ENCODE peak calls at places on chromosomes 6 and 20, in eight cellular contexts. G, O, Z, J, B, U, I and X are unnamed samples.

GRCh38 chr20:60117040-60117439 is 158.8 kb downstream of the CDH26 start:
- DNase-seq in Z (no peak), G (peak), I (no peak), O (no peak), J (no peak), B (no peak), U (no peak), X (no peak)

GRCh38 chr6:53440331-53440730 is 91.6 kb upstream of the ELOVL5 start:
- DNase-seq in G (no peak), I (no peak), Z (no peak), O (no peak), B (no peak), U (no peak), J (no peak), X (no peak)

GRCh38 chr6:131061771-131062160 is 1.3 kb downstream of the EPB41L2 start:
- DNase-seq in U (no peak), B (no peak), I (no peak), Z (no peak), G (no peak), J (no peak), O (no peak), X (no peak)

GRCh38 chr6:27159725-27160124 is 87.8 kb upstream of the PRSS16 start:
- DNase-seq in B (no peak), I (no peak), G (no peak), U (no peak), O (no peak), Z (no peak), J (no peak), X (no peak)

GRCh38 chr6:165821754-165822153 is 158.7 kb upstream of the PDE10A start:
- DNase-seq in J (no peak), O (no peak), I (no peak), G (peak), U (peak), B (no peak), Z (no peak), X (no peak)

GRCh38 chr6:73969982-73970960 is 274.3 kb downstream of the CD109 start:
- DNase-seq in O (no peak), G (peak), Z (no peak), I (peak), J (peak), B (no peak), U (peak), X (no peak)

GRCh38 chr6:158567871-158568401 is 8.0 kb downstream of the TMEM181 start:
- DNase-seq in Z (peak), B (no peak), O (no peak), I (no peak), G (no peak), U (no peak), J (no peak), X (no peak)

GRCh38 chr6:141248056-141248799 is 884.5 kb upstream of the GJE1 start:
- DNase-seq in J (no peak), U (no peak), B (no peak), I (no peak), O (no peak), Z (no peak), G (no peak), X (no peak)

GRCh38 chr6:15132854-15133670 is 112.8 kb upstream of the JARID2 start:
- DNase-seq in U (peak), I (no peak), B (no peak), O (no peak), J (peak), Z (no peak), G (peak), X (no peak)
- TF ChIP-seq POLR2A in U (no peak), I (no peak), B (no peak), O (no peak), J (no peak), Z (no peak), G (no peak), X (no peak)

DNA sequence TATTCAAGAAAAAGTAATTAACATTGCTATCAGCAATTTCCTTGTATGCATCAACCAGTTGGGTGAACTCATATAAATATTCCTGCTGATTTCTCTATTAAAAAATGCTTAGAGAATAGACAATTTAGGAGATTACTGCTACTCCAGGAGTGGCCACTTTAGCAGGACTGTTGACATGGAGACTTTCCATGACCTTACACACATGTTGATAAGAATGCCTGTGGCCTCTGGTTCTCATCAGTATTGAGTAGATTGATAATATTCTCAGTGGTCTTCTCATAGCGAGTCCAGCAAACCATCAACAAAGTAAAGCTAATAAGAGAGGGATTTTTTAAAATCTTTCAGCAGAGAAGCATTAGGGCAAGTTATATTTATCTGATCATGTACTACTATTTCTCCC is 208.4 kb upstream of the MARCKS start:
- DNase-seq in B (no peak), U (no peak), O (no peak), G (no peak), J (no peak), Z (no peak), I (no peak), X (no peak)
- H3K4me3 ChIP-seq in B (no peak), U (no peak), O (no peak), G (no peak), J (no peak), Z (no peak), I (no peak), X (no peak)

DNA sequence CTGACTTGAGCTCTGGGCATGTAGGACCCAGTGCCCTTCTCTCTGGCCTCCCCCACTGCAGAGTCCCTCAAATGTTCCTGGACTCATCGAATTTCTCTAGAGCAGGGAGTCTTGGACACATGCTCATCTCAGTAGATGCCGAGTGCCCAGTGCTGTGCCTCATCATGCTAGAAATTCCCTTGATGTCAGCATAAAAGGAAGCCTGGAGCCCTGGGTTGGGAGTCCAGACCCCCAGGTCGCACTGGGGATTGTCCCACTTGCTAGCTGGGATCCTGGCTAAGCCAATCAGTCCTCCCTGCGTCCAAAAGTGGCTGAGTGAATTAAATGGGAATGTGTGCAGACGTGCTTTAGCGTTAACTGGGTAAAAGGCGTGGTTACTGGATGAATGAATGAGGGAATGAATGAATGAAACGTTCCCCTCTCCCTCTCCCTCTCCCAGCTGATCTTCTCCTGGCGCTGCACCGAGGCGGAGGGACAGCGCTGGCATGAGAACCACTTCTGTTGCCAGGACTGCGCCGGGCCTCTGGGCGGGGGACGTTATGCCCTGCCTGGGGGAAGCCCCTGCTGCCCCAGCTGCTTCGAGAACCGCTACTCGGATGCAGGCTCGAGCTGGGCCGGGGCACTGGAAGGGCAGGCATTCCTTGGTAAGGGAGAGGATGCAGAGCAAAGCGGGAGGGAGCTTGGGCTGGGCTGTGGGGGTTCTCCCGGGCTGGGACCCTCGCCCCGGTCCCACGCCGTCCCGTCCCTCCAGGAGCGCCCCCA is 1.6 kb upstream of the TOMM6 start:
- DNase-seq in O (no peak), B (no peak), I (no peak), G (no peak), Z (no peak), J (no peak), U (no peak), X (peak)
- H3K27ac ChIP-seq in O (peak), B (peak), I (peak), G (peak), Z (peak), J (peak), U (peak), X (peak)

GRCh38 chr20:57391439-57392129 is 388 bp downstream of the RBM38 start:
- DNase-seq in O (peak), B (peak), I (no peak), G (no peak), J (no peak), Z (no peak), U (no peak), X (no peak)

GRCh38 chr20:57390604-57391438 is at the start of gene RBM38:
- DNase-seq in Z (no peak), O (peak), B (peak), J (peak), I (no peak), U (peak), G (peak), X (peak)

GRCh38 chr20:57388953-57389694 is 2.1 kb upstream of the RBM38 start:
- DNase-seq in I (peak), G (peak), J (no peak), B (peak), O (peak), U (peak), Z (no peak), X (peak)

GRCh38 chr20:57387945-57388351 is 3.2 kb upstream of the RBM38 start:
- DNase-seq in B (peak), U (no peak), J (no peak), G (no peak), Z (no peak), O (no peak), I (no peak), X (no peak)

DNA sequence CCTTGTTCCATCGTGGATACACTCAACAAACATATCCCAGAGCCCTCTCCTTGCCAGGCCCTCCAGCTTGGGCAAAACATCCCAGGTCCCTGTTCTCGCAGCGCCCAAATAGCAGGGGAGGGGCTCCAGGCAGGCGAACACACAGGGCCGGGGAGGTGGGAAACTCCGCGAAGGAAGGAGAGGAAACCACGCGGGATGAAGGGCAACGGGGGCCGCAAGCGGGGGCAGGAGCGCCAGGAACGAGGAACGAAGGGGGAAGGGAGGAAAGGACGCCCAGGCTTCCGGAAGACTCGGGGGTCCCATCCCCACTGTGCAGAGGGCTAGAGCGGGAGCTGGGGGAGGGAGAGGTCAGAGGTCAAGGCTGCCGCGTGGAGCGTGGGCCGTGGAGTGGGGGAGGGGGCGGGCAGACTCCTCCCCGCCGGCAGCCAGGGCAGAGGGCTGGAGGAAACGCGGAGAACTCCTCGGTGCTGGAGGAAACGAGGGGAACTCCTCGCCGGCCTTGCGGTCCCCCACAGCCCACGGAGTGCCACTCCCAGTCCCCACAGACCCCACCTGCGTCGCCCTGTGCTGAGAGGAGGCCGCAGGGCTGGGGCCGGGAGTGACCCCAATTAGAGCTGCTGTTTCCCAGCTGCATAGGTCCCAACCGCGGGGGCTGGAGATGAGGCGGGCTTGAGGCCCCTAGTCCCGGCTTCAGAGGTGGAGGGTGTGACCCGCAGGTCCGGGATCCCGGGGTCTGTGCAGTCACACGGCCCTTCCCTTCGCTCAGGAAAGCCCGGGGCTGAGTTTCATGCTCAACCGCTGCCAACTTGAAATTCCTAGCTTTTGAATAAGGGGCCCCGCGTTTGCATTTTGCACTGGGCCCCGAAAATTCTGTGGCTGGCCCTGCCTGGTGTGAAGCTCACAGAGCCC is 1.2 kb upstream of the RBM38 start:
- DNase-seq in Z (no peak), O (peak), B (peak), J (no peak), G (no peak), I (no peak), U (no peak), X (peak)
- TF ChIP-seq POLR2A in Z (no peak), O (no peak), B (no peak), J (no peak), G (no peak), I (no peak), U (peak), X (no peak)

GRCh38 chr6:137911675-137912158 is 44.7 kb downstream of the TNFAIP3 start:
- DNase-seq in B (no peak), G (no peak), Z (no peak), O (no peak), U (no peak), I (no peak), J (no peak), X (no peak)
- H3K4me3 ChIP-seq in B (no peak), G (no peak), Z (no peak), O (no peak), U (no peak), I (no peak), J (no peak), X (no peak)

DNA sequence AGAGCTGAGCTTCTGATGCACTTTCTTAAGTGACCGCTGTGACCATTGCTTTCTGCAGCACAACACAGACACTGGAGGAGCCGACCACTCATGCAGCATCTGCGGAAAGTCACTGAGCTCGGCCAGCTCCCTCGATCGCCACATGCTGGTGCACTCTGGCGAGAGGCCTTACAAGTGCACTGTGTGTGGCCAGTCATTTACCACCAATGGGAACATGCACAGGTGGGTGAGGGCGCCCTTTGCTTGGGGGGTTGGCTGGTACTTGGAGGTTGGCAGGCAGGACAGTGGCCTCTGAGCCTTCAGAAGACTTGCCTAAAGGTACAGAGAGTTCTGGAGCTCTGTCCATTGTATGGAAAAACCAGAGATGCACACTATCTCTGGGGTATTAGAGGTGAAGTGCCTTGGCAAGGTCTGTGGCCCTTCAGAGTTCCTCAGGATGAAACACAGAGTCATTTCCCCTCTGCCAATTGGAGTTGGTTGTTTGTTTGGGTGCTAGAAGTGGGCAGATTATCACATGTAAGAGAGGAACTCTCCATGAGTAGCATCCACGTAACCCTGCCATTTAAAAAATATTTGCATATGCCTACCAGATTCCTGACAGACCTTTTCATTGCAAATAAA is 81.5 kb downstream of the RREB1 start:
- DNase-seq in O (no peak), U (no peak), G (no peak), Z (no peak), B (no peak), J (no peak), I (no peak), X (no peak)
- H3K27ac ChIP-seq in O (no peak), U (no peak), G (no peak), Z (no peak), B (peak), J (no peak), I (peak), X (no peak)

DNA sequence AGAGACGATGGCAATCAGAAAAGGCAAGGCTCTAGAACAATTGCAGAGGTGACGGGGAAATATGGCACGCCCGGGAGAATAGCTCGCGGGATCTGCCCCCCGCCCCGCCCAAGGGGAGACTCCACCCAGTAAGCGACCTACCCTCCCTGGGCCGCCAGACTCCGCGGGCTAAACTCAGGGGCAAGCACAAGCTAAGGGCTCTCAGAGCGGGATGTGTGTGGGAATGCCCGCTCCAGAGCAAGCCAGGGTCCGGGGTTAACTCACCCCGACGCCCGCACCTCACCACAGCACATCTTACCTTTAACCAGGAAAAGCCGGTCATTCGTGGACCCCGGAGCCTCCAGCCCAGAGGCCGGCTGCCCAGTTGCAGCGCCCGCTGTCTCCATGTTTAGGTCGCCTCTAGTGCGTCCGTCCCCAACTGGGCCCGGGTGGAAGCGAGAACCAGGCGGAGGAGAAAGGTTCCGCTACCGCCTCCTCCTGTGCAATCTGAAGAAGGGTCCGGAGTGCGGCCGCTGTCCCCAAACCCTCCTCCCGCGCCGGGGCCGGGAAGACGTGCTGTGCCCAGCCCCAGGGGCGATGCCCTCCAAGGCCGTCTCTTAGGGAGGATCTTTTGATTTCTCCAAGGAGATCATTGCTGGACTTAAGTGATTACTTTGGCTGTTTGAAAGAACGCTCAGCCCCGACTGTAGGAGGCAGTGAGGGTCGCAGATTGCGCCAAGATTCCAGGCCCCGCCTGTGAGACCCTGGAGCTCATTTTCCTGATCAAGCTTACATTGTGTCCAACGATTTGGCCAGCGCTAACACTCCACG is at the start of gene TMEM242:
- DNase-seq in O (peak), U (peak), I (peak), B (peak), Z (peak), G (peak), J (peak), X (peak)
- TF ChIP-seq POLR2A in O (peak), U (peak), I (peak), B (peak), Z (peak), G (peak), J (peak), X (no peak)

GRCh38 chr20:63496404-63497120 is 2.3 kb downstream of the EEF1A2 start:
- DNase-seq in U (no peak), O (no peak), I (no peak), Z (no peak), G (no peak), J (no peak), B (no peak), X (no peak)
- H3K4me3 ChIP-seq in U (no peak), O (no peak), I (peak), Z (peak), G (peak), J (no peak), B (peak), X (no peak)

DNA sequence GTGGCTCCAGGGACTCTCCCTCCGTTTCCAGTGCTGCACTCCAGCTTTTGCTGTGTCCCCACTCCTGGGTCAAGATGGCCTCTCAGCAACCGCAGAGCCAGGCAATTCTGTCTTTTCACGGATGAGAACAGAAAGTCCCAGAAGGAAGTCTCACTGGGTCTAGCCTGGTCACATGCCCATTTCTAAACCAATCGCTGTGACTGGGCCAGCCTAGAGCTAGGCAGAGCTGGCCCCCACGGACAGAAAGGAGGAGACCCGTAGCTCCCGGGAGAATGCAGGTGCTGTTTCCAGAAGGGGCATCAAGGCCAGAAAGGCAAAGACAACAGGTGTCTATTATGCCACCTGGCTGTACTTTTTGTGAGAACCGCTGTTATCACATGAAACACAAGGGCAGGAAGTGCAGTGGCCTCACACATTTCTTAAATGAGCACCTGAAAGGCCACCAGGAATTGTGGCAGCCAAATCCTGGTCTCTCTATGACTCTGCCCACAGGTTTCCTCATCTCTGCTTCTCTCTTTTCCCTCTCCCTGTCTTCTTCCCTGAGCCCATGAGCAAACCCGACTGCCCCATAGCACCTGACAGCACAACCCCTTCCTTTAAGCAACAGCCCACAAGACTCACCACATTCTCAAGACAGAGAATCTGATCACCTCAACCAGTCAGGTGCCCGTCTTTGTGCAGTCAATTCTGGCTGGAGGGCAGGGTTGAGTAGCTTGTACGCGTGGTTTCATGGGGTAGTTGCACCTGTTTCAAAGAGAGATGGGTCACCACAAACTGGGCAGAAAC is 37.1 kb upstream of the B4GALT5 start:
- DNase-seq in O (no peak), U (no peak), I (no peak), J (no peak), Z (no peak), G (no peak), B (peak), X (peak)
- H3K27ac ChIP-seq in O (peak), U (no peak), I (no peak), J (no peak), Z (peak), G (no peak), B (peak), X (peak)

DNA sequence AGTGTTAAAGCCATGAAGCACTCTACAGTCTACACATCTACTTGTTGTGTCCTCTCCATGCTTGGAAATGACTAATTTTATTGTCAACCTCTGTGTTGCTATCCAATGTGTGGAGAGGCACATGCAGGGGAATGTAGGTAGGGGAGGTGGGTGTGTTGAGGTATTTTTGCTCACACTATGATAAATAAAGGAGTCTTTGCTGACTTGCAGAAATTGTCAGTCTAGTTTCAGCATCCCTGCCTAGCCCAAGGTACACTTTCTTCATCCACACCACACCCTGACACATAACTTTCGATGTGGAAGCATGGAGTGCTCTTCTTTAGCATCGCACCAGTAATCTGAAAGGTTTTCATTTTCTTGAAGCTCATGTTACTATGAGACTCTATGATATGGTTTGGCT is 264.0 kb downstream of the TRDN start:
- DNase-seq in J (no peak), I (no peak), O (no peak), G (no peak), Z (no peak), U (no peak), B (no peak), X (no peak)
- TF ChIP-seq POLR2A in J (no peak), I (no peak), O (no peak), G (no peak), Z (no peak), U (no peak), B (no peak), X (no peak)